ENCODE peak calls at places on chromosomes 1 and 21, in seven cellular contexts. Z is right cardiac atrium; S is mesendoderm; M is endothelial cell of umbilical vein; Q is aorta; K is CD8-positive, alpha-beta memory T cell; B is neuronal stem cell. X is an unnamed sample.

GRCh38 chr1:85617582-85618237 is 37.1 kb downstream of the CCN1 start:
- DNase-seq in Z (no peak), S (no peak), M (no peak), Q (no peak), K (no peak), B (no peak), X (no peak)

GRCh38 chr1:206001476-206001888 is 1.7 kb downstream of the RAB7B start:
- DNase-seq in Z (peak; percentile 61), S (peak; percentile 78), M (peak; percentile 53), Q (no peak), K (no peak), B (no peak), X (peak; percentile 72)

GRCh38 chr1:9473032-9473792 is 66.1 kb upstream of the SLC25A33 start:
- DNase-seq in Z (peak; percentile 90), S (peak; percentile 85), M (peak; percentile 24), Q (peak; percentile 88), K (no peak), B (no peak), X (no peak)

GRCh38 chr21:29343517-29343916 is 44.8 kb downstream of the BACH1 start:
- DNase-seq in Z (no peak), S (no peak), M (peak; percentile 72), Q (no peak), K (no peak), B (no peak), X (no peak)

GRCh38 chr1:240539700-240540414 is 72.1 kb downstream of the GREM2 start:
- DNase-seq in Z (no peak), S (no peak), M (no peak), Q (no peak), K (no peak), B (no peak), X (no peak)

GRCh38 chr1:64537942-64538341 is 68.0 kb downstream of the CACHD1 start:
- DNase-seq in Z (no peak), S (no peak), M (no peak), Q (no peak), K (no peak), B (no peak), X (no peak)

GRCh38 chr1:68384321-68384813 is 65.4 kb downstream of the RPE65 start:
- DNase-seq in Z (no peak), S (peak; percentile 83), M (peak; percentile 98), Q (no peak), K (no peak), B (no peak), X (no peak)

GRCh38 chr1:231750818-231751623 is 124.4 kb downstream of the DISC1 start:
- DNase-seq in Z (no peak), S (no peak), M (no peak), Q (no peak), K (no peak), B (no peak), X (no peak)

GRCh38 chr1:221517961-221518360 is 223.9 kb downstream of the DUSP10 start:
- DNase-seq in Z (no peak), S (no peak), M (no peak), Q (no peak), K (no peak), B (no peak), X (no peak)

GRCh38 chr1:157659576-157660247 is 40.9 kb downstream of the FCRL3 start:
- DNase-seq in Z (no peak), S (no peak), M (no peak), Q (no peak), K (no peak), B (no peak), X (no peak)

GRCh38 chr1:35650416-35650815 is 9.1 kb upstream of the PSMB2 start:
- DNase-seq in Z (no peak), S (no peak), M (no peak), Q (no peak), K (no peak), B (no peak), X (no peak)

GRCh38 chr1:180229483-180230415 is at the start of gene LHX4:
- DNase-seq in Z (peak; percentile 67), S (peak; percentile 90), M (peak; percentile 26), Q (peak; percentile 79), K (no peak), B (no peak), X (peak; percentile 70)

GRCh38 chr21:15766952-15767603 is 37.3 kb downstream of the USP25 start:
- DNase-seq in Z (no peak), S (no peak), M (peak; percentile 16), Q (no peak), K (no peak), B (no peak), X (no peak)

GRCh38 chr21:33578214-33578613 is 10.3 kb downstream of the DONSON start:
- DNase-seq in Z (no peak), S (no peak), M (no peak), Q (no peak), K (no peak), B (no peak), X (no peak)

GRCh38 chr1:3190256-3191041 is 121.4 kb downstream of the PRDM16 start:
- DNase-seq in Z (no peak), S (no peak), M (no peak), Q (no peak), K (no peak), B (no peak), X (no peak)

GRCh38 chr1:234955107-234955731 is 173.4 kb downstream of the TOMM20 start:
- DNase-seq in Z (peak; percentile 90), S (no peak), M (peak; percentile 16), Q (no peak), K (no peak), B (no peak), X (peak; percentile 80)

GRCh38 chr1:50667272-50667671 is 244.0 kb upstream of the DMRTA2 start:
- DNase-seq in Z (no peak), S (no peak), M (peak; percentile 89), Q (no peak), K (no peak), B (no peak), X (no peak)

GRCh38 chr1:212452323-212453155 is 19.8 kb downstream of the NENF start:
- DNase-seq in Z (peak; percentile 84), S (no peak), M (peak; percentile 48), Q (peak; percentile 91), K (no peak), B (no peak), X (no peak)

GRCh38 chr1:170704256-170704655 is 40.3 kb downstream of the PRRX1 start:
- DNase-seq in Z (no peak), S (no peak), M (no peak), Q (no peak), K (no peak), B (no peak), X (no peak)

GRCh38 chr1:200673952-200674823 is 4.5 kb upstream of the DDX59 start:
- DNase-seq in Z (no peak), S (no peak), M (no peak), Q (no peak), K (no peak), B (no peak), X (no peak)

GRCh38 chr1:47681735-47682134 is 243.9 kb downstream of the FOXD2 start:
- DNase-seq in Z (no peak), S (no peak), M (no peak), Q (no peak), K (no peak), B (no peak), X (no peak)

GRCh38 chr1:47590523-47591225 is 152.8 kb downstream of the FOXD2 start:
- DNase-seq in Z (no peak), S (no peak), M (no peak), Q (no peak), K (no peak), B (no peak), X (no peak)

GRCh38 chr1:200376521-200376920 is 33.3 kb downstream of the ZNF281 start:
- DNase-seq in Z (no peak), S (no peak), M (no peak), Q (no peak), K (no peak), B (no peak), X (no peak)

GRCh38 chr1:52904590-52905375 is 16.8 kb downstream of the ECHDC2 start:
- DNase-seq in Z (peak; percentile 59), S (peak; percentile 68), M (no peak), Q (no peak), K (peak; percentile 59), B (no peak), X (no peak)

GRCh38 chr21:35041122-35041521 is 8.0 kb downstream of the RUNX1 start:
- DNase-seq in Z (no peak), S (no peak), M (no peak), Q (no peak), K (no peak), B (no peak), X (no peak)

GRCh38 chr1:18191868-18192155 is 84.2 kb downstream of the IGSF21 start:
- DNase-seq in Z (no peak), S (no peak), M (no peak), Q (no peak), K (no peak), B (no peak), X (no peak)
- H3K27ac ChIP-seq in Z (no peak overlapping the region), S (no peak overlapping the region), M (no peak overlapping the region), Q (no peak overlapping the region), K (no peak overlapping the region), B (no peak overlapping the region), X (no peak overlapping the region)

GRCh38 chr1:7230896-7231210 is 445.6 kb downstream of the CAMTA1 start:
- DNase-seq in Z (no peak), S (no peak), M (no peak), Q (no peak), K (no peak), B (no peak), X (no peak)
- H3K27me3 ChIP-seq in Z (no peaks in the 10 kb centered on the region), S (no peaks in the 10 kb centered on the region), M (no peaks in the 10 kb centered on the region), Q (no peaks in the 10 kb centered on the region), K (no peaks in the 10 kb centered on the region), B (no peaks in the 10 kb centered on the region), X (peaks cover 8% of the 10 kb centered on the region)

DNA sequence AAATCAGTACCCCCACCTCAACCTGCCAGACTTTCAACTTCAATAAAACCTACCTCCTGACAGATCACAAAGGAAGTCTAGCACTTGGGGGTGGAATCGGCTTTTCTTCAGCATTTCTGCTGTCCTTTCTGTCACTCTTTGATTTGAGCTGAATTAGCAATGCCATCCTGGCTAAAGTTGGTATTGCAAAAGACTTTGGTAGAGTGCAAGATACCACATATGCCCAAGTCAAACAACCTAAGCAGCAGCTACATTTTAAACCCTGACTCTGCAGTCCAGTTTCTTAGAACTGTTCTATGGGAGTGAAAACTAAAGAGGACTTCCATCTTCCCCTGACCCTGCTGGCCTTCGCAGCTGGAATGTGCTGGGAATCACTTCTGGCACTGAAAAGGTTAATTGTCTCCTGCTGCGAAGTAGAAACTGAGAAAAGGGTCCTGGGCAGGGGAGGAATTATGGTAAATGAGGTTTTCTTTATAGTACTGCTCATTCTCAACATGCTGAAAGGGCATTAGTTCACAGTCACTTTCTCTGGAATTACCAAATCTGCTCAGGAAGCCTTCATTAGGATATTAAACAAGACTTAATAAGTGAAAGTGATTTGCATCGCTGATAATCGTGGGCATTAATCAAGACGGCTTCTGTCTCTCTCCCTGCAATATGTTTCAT is 126.2 kb upstream of the SMYD2 start:
- DNase-seq in Z (no peak), S (peak; percentile 56), M (no peak), Q (no peak), K (no peak), B (peak; percentile 51), X (no peak)
- H3K4me3 ChIP-seq in Z (no peak overlapping the region), S (no peak overlapping the region), M (no peak overlapping the region), Q (no peak overlapping the region), K (no peak overlapping the region), B (no peak overlapping the region), X (no peak overlapping the region)

DNA sequence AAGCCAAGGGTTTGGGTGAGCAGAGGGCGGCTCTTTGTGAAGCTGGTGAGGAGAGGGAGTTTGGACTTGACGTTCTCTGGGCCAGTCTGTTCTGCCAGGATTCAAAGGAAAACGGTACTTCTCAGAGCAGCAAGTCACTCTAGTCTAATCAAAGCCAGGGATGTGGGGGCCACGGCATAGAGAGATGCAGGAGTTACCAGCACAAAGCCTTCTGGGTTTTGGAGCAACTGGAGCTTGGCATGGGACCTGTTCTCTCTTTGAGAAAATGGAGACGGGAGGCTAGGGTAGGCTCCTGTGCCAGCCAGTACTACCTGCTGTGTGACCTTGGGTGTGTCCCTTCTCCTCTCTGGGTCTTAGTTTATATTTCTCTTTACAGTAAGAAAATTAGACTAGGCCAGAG is 2.1 kb downstream of the TXLNA start:
- DNase-seq in Z (no peak), S (no peak), M (no peak), Q (no peak), K (no peak), B (no peak), X (no peak)
- H3K27ac ChIP-seq in Z (no peak overlapping the region), S (no peak overlapping the region), M (no peak overlapping the region), Q (no peak overlapping the region), K (no peak overlapping the region), B (no peak overlapping the region), X (no peak overlapping the region)

X was measured in upper lobe of right lung.